ENCODE peak calls at places on chromosomes 7 and 10, in seven cellular contexts. N is astrocyte of the spinal cord, O is NCI-H1105 treated with DMSO at 0.1 percent for 48 hours, U is nucleus accumbens, I is SK-N-SH, T is MV-4-11, A is HCEC 1CT. D is an unnamed sample.

GRCh38 chr10:6136215-6137201 is 47.7 kb downstream of the RBM17 start:
- DNase-seq in N (peak; percentile 68), I (peak; percentile 29), A (peak; percentile 89), T (peak; percentile 23), U (no peak), O (no peak), D (no peak)

GRCh38 chr10:29297678-29298077 is 8.8 kb downstream of the LYZL1 start:
- DNase-seq in N (peak; percentile 16), T (no peak), A (no peak), U (no peak), O (no peak), I (no peak), D (no peak)

GRCh38 chr10:125808047-125808446 is 15.0 kb downstream of the UROS start:
- DNase-seq in A (no peak), U (no peak), T (no peak), N (no peak), I (no peak), O (no peak), D (no peak)

GRCh38 chr7:154566877-154567276 is 436.0 kb downstream of the PAXIP1 start:
- DNase-seq in I (no peak), N (no peak), T (no peak), U (no peak), A (no peak), O (peak; percentile 49), D (no peak)

GRCh38 chr7:18262054-18262453 is 233.5 kb upstream of the HDAC9 start:
- DNase-seq in I (no peak), U (no peak), T (peak; percentile 54), O (no peak), A (no peak), N (no peak), D (no peak)

GRCh38 chr7:69739906-69740545 is 141.8 kb downstream of the AUTS2 start:
- DNase-seq in N (peak; percentile 29), I (peak; percentile 75), U (peak; percentile 27), O (peak; percentile 34), A (no peak), T (peak; percentile 93), D (no peak)

GRCh38 chr7:47783456-47784240 is 164.6 kb downstream of the PKD1L1 start:
- DNase-seq in T (no peak), A (peak; percentile 96), U (no peak), I (no peak), O (no peak), N (peak; percentile 97), D (peak; percentile 57)

GRCh38 chr10:129683519-129683918 is 216.5 kb downstream of the MGMT start:
- DNase-seq in T (no peak), A (no peak), I (no peak), O (no peak), N (no peak), U (no peak), D (no peak)

GRCh38 chr7:40329601-40330153 is 194.9 kb downstream of the SUGCT start:
- DNase-seq in U (no peak), N (peak; percentile 73), A (peak; percentile 43), O (peak; percentile 45), T (no peak), I (peak; percentile 73), D (peak; percentile 9)

GRCh38 chr7:116196947-116197346 is 13.4 kb upstream of the TES start:
- DNase-seq in I (no peak), O (no peak), A (no peak), U (no peak), T (no peak), N (no peak), D (no peak)

GRCh38 chr10:101287922-101288638 is 58.8 kb upstream of the LBX1 start:
- DNase-seq in O (peak; percentile 76), U (peak; percentile 21), N (no peak), I (peak; percentile 87), T (no peak), A (peak; percentile 13), D (no peak)

GRCh38 chr7:117283371-117283770 is 39.5 kb downstream of the WNT2 start:
- DNase-seq in U (no peak), N (peak; percentile 91), I (no peak), O (no peak), A (peak; percentile 73), T (no peak), D (no peak)

GRCh38 chr7:155007947-155008346 is 5.0 kb upstream of the PAXIP1 start:
- DNase-seq in O (no peak), N (no peak), A (no peak), T (peak; percentile 51), I (peak; percentile 60), U (no peak), D (no peak)

GRCh38 chr10:103542764-103543616 is 49.5 kb downstream of the NEURL1 start:
- DNase-seq in N (peak; percentile 27), U (peak; percentile 38), I (peak; percentile 82), T (peak; percentile 48), A (peak; percentile 35), O (peak; percentile 65), D (no peak)

GRCh38 chr7:156192921-156193320 is 380.7 kb upstream of the SHH start:
- DNase-seq in T (no peak), N (no peak), I (no peak), A (no peak), U (no peak), O (no peak), D (no peak)

GRCh38 chr7:38932509-38933168 is 23.6 kb upstream of the VPS41 start:
- DNase-seq in O (peak; percentile 73), U (peak; percentile 12), A (peak; percentile 45), N (peak; percentile 51), T (peak; percentile 26), I (peak; percentile 53), D (peak; percentile 52)

GRCh38 chr7:131182446-131183075 is 145.1 kb upstream of the MKLN1 start:
- DNase-seq in N (no peak), A (no peak), U (no peak), T (no peak), O (no peak), I (no peak), D (no peak)

GRCh38 chr10:28054211-28054888 is 55.5 kb upstream of the ODAD2 start:
- DNase-seq in A (peak; percentile 92), I (no peak), T (no peak), U (no peak), N (peak; percentile 92), O (no peak), D (no peak)

GRCh38 chr10:78805176-78805575 is 263.6 kb upstream of the ZMIZ1 start:
- DNase-seq in N (peak; percentile 98), A (peak; percentile 69), U (no peak), T (no peak), O (no peak), I (peak; percentile 84), D (no peak)

GRCh38 chr7:157907998-157908782 is 571.4 kb downstream of the DNAJB6 start:
- DNase-seq in I (no peak), U (peak; percentile 25), O (no peak), N (no peak), T (no peak), A (no peak), D (no peak)

GRCh38 chr7:139455789-139456188 is 27.7 kb downstream of the KLRG2 start:
- DNase-seq in O (no peak), T (no peak), I (no peak), N (no peak), U (no peak), A (no peak), D (no peak)

GRCh38 chr10:125064681-125065492 is 95.5 kb downstream of the CTBP2 start:
- DNase-seq in N (peak; percentile 76), I (no peak), O (no peak), U (no peak), T (peak; percentile 98), A (no peak), D (peak; percentile 70)

GRCh38 chr10:2575460-2575859 is 491.9 kb upstream of the PFKP start:
- DNase-seq in U (no peak), N (no peak), O (no peak), T (no peak), A (no peak), I (no peak), D (no peak)

GRCh38 chr10:25174461-25175230 is at the start of gene GPR158:
- DNase-seq in T (peak; percentile 54), I (peak; percentile 90), U (peak; percentile 84), A (no peak), N (peak; percentile 95), O (peak; percentile 78), D (no peak)

GRCh38 chr10:16644146-16644545 is 122.5 kb upstream of the C1QL3 start:
- DNase-seq in O (no peak), A (peak; percentile 68), U (no peak), T (peak; percentile 43), N (peak; percentile 53), I (no peak), D (peak; percentile 86)

GRCh38 chr7:79741684-79742083 is 288.2 kb upstream of the MAGI2 start:
- DNase-seq in T (no peak), N (no peak), A (peak; percentile 7), I (no peak), O (no peak), U (no peak), D (no peak)

GRCh38 chr7:128167316-128167691 is 73.8 kb upstream of the LEP start:
- DNase-seq in I (peak; percentile 96), O (peak; percentile 64), U (peak; percentile 33), T (peak; percentile 1), A (peak; percentile 49), N (peak; percentile 77), D (peak; percentile 67)

GRCh38 chr7:2670720-2671391 is 17.1 kb upstream of the AMZ1 start:
- DNase-seq in T (peak; percentile 30), U (peak; percentile 16), O (peak; percentile 26), I (peak; percentile 96), N (peak; percentile 32), A (peak; percentile 60), D (peak; percentile 61)

GRCh38 chr7:148898845-148899474 is 14.9 kb upstream of the EZH2 start:
- DNase-seq in O (no peak), A (no peak), U (no peak), T (no peak), I (no peak), N (no peak), D (no peak)

GRCh38 chr10:69968830-69969229 is 83.8 kb upstream of the MACROH2A2 start:
- DNase-seq in I (peak; percentile 45), T (peak; percentile 24), U (no peak), N (no peak), A (no peak), O (no peak), D (no peak)

D was measured in PC-9.